ENCODE peak calls at places on chromosome 21, in ten cellular contexts. O is CD4-positive, alpha-beta memory T cell; D is astrocyte of the spinal cord; K is pulmonary artery endothelial cell; C is kidney epithelial cell; Y is endothelial cell of umbilical vein; M is hepatic stellate cell; L is NCI-H748 treated with DMSO at 0.1 percent for 48 hours; R is CD8-positive, alpha-beta T cell; F is neural crest cell. W is an unnamed sample.

GRCh38 chr21:45942011-45942546 is 39.5 kb upstream of the COL6A1 start:
- DNase-seq in F (no peak), Y (no peak), R (no peak), M (no peak), O (no peak), D (no peak), K (no peak), C (no peak), L (no peak), W (no peak)

GRCh38 chr21:41973861-41974751 is 20.3 kb upstream of the C2CD2 start:
- DNase-seq in M (no peak), D (no peak), Y (peak; percentile 14), R (no peak), F (no peak), L (no peak), C (no peak), O (peak; percentile 18), K (no peak), W (no peak)

GRCh38 chr21:15001773-15002647 is 62.8 kb downstream of the NRIP1 start:
- DNase-seq in K (no peak), Y (no peak), M (no peak), L (peak; percentile 50), R (no peak), C (no peak), O (no peak), D (no peak), F (no peak), W (no peak)

GRCh38 chr21:42654179-42654912 is 925 bp downstream of the PDE9A start:
- DNase-seq in C (no peak), O (no peak), R (no peak), Y (no peak), F (peak; percentile 35), L (peak; percentile 12), D (no peak), M (no peak), K (no peak), W (no peak)

GRCh38 chr21:42193131-42193671 is 25.7 kb upstream of the ABCG1 start:
- DNase-seq in R (peak; percentile 49), L (no peak), D (peak; percentile 69), Y (peak; percentile 27), C (no peak), K (no peak), M (no peak), O (peak; percentile 46), F (no peak), W (no peak)

GRCh38 chr21:46051379-46051770 is 46.5 kb upstream of the COL6A2 start:
- DNase-seq in C (no peak), L (no peak), K (no peak), Y (no peak), M (no peak), O (no peak), R (no peak), F (no peak), D (no peak), W (no peak)

GRCh38 chr21:29238967-29239289 is 59.8 kb upstream of the BACH1 start:
- DNase-seq in R (no peak), L (no peak), D (peak; percentile 39), M (no peak), F (no peak), C (no peak), O (no peak), K (no peak), Y (no peak), W (no peak)

GRCh38 chr21:39675595-39675994 is 62.9 kb downstream of the B3GALT5 start:
- DNase-seq in L (peak; percentile 90), M (no peak), Y (no peak), R (no peak), C (no peak), F (no peak), O (no peak), K (no peak), D (no peak), W (no peak)

GRCh38 chr21:16942703-16943102 is 570.1 kb upstream of the CXADR start:
- DNase-seq in M (no peak), O (no peak), Y (peak; percentile 26), D (peak; percentile 24), L (no peak), C (no peak), R (no peak), K (no peak), F (no peak), W (no peak)

GRCh38 chr21:30482130-30482529 is 2.0 kb upstream of the KRTAP19-1 start:
- DNase-seq in R (no peak), K (no peak), O (no peak), M (no peak), Y (no peak), F (no peak), C (no peak), L (no peak), D (no peak), W (peak; percentile 60)

GRCh38 chr21:16455526-16455925 is 725.7 kb downstream of the USP25 start:
- DNase-seq in F (no peak), K (no peak), D (peak; percentile 16), M (no peak), Y (no peak), R (no peak), L (no peak), O (no peak), C (no peak), W (no peak)

GRCh38 chr21:17560377-17560776 is 47.5 kb downstream of the CXADR start:
- DNase-seq in C (no peak), Y (peak; percentile 12), O (no peak), K (no peak), M (no peak), R (no peak), F (no peak), L (no peak), D (no peak), W (no peak)

GRCh38 chr21:36045993-36046392 is 14.3 kb downstream of the SETD4 start:
- DNase-seq in O (no peak), M (no peak), F (no peak), L (no peak), K (no peak), Y (peak; percentile 62), R (no peak), D (no peak), C (no peak), W (no peak)

GRCh38 chr21:35223480-35224156 is 174.5 kb upstream of the RUNX1 start:
- DNase-seq in K (no peak), D (no peak), L (no peak), R (no peak), C (no peak), O (no peak), Y (peak; percentile 29), M (no peak), F (no peak), W (no peak)

GRCh38 chr21:44532165-44532564 is 7.8 kb downstream of the KRTAP10-1 start:
- DNase-seq in C (no peak), L (no peak), F (no peak), M (no peak), O (no peak), Y (no peak), D (no peak), K (no peak), R (no peak), W (no peak)

GRCh38 chr21:45736042-45736704 is 92.6 kb downstream of the PCBP3 start:
- DNase-seq in O (no peak), R (no peak), M (no peak), C (no peak), D (no peak), L (no peak), Y (no peak), F (no peak), K (no peak), W (no peak)

GRCh38 chr21:46366561-46366960 is 42.6 kb downstream of the PCNT start:
- DNase-seq in M (no peak), D (no peak), O (no peak), F (no peak), Y (no peak), L (no peak), R (no peak), K (no peak), C (no peak), W (no peak)

GRCh38 chr21:45431781-45432572 is 27.0 kb downstream of the COL18A1 start:
- DNase-seq in L (no peak), Y (no peak), F (no peak), O (no peak), C (no peak), K (no peak), D (no peak), M (no peak), R (no peak), W (no peak)

GRCh38 chr21:38956006-38956405 is 150.3 kb downstream of the ETS2 start:
- DNase-seq in C (no peak), D (no peak), L (no peak), O (no peak), M (no peak), K (no peak), Y (no peak), F (no peak), R (no peak), W (no peak)

GRCh38 chr21:41610042-41610839 is 102.3 kb upstream of the TMPRSS2 start:
- DNase-seq in K (peak; percentile 13), F (peak; percentile 69), O (no peak), M (peak; percentile 73), Y (peak; percentile 42), R (no peak), L (peak; percentile 67), C (no peak), D (peak; percentile 56), W (no peak)

GRCh38 chr21:29182674-29183073 is 52.2 kb downstream of the MAP3K7CL start:
- DNase-seq in C (no peak), L (peak; percentile 33), O (no peak), F (no peak), R (no peak), D (no peak), M (no peak), K (no peak), Y (no peak), W (no peak)

GRCh38 chr21:36310016-36310415 is 10.0 kb upstream of the MORC3 start:
- DNase-seq in K (no peak), Y (no peak), M (no peak), O (peak; percentile 19), C (no peak), D (no peak), R (no peak), F (no peak), L (no peak), W (no peak)

GRCh38 chr21:45844181-45844580 is 137.4 kb upstream of the COL6A1 start:
- DNase-seq in K (no peak), Y (no peak), O (no peak), M (no peak), D (no peak), L (no peak), F (no peak), C (no peak), R (no peak), W (no peak)

GRCh38 chr21:28436286-28436932 is 556.3 kb downstream of the LTN1 start:
- DNase-seq in K (peak; percentile 22), R (no peak), L (no peak), F (no peak), C (peak; percentile 49), O (no peak), D (peak; percentile 72), Y (peak; percentile 61), M (no peak), W (peak; percentile 10)

GRCh38 chr21:42439284-42440186 is 35.8 kb downstream of the UBASH3A start:
- DNase-seq in Y (no peak), R (no peak), L (no peak), O (no peak), K (no peak), D (no peak), C (no peak), M (no peak), F (no peak), W (no peak)

GRCh38 chr21:10272216-10272615 is 249.2 kb upstream of the TPTE start:
- DNase-seq in O (no peak), Y (peak; percentile 4), F (no peak), M (no peak), K (no peak), D (no peak), C (no peak), R (no peak), L (no peak), W (no peak)

GRCh38 chr21:27250386-27250785 is 283.5 kb upstream of the ADAMTS5 start:
- DNase-seq in R (no peak), Y (no peak), D (no peak), O (no peak), F (no peak), M (no peak), K (no peak), L (no peak), C (no peak), W (no peak)

GRCh38 chr21:34603710-34604057 is 11.2 kb downstream of the RCAN1 start:
- DNase-seq in C (no peak), K (no peak), M (no peak), L (peak; percentile 43), F (no peak), Y (no peak), R (no peak), D (no peak), O (no peak), W (no peak)

W was measured in epithelial cell of prostate.